ENCODE peak calls at places on chromosomes 2 and 18, in ten cellular contexts. One of them, this sample, is unnamed.

GRCh38 chr2:10566021-10566420 is 117.9 kb upstream of the ODC1 start:
- DNase-seq in left kidney: no peak
- DNase-seq in endothelial cell: no peak
- DNase-seq in ACHN: no peak
- DNase-seq in epithelial cell of esophagus: no peak
- DNase-seq in sciatic nerve: no peak
- DNase-seq in OCI-LY7: no peak
- DNase-seq in GDM1: no peak
- DNase-seq in NCI-H1092: no peak
- DNase-seq in substantia nigra: no peak
- DNase-seq in this sample: peak

GRCh38 chr2:217182996-217183395 is 323.1 kb upstream of the TNP1 start:
- DNase-seq in left kidney: no peak
- DNase-seq in endothelial cell: no peak
- DNase-seq in ACHN: no peak
- DNase-seq in epithelial cell of esophagus: no peak
- DNase-seq in sciatic nerve: no peak
- DNase-seq in OCI-LY7: no peak
- DNase-seq in GDM1: no peak
- DNase-seq in NCI-H1092: no peak
- DNase-seq in substantia nigra: no peak
- DNase-seq in this sample: no peak

GRCh38 chr2:159737292-159737916 is 25.1 kb downstream of the MARCHF7 start:
- DNase-seq in left kidney: no peak
- DNase-seq in endothelial cell: no peak
- DNase-seq in ACHN: no peak
- DNase-seq in epithelial cell of esophagus: peak
- DNase-seq in sciatic nerve: no peak
- DNase-seq in OCI-LY7: no peak
- DNase-seq in GDM1: no peak
- DNase-seq in NCI-H1092: no peak
- DNase-seq in substantia nigra: no peak
- DNase-seq in this sample: no peak

GRCh38 chr2:142880275-142880674 is 2.8 kb downstream of the KYNU start:
- DNase-seq in left kidney: no peak
- DNase-seq in endothelial cell: no peak
- DNase-seq in ACHN: no peak
- DNase-seq in epithelial cell of esophagus: peak
- DNase-seq in sciatic nerve: no peak
- DNase-seq in OCI-LY7: no peak
- DNase-seq in GDM1: no peak
- DNase-seq in NCI-H1092: no peak
- DNase-seq in substantia nigra: no peak
- DNase-seq in this sample: no peak

GRCh38 chr18:49904871-49905555 is 91.7 kb upstream of the ACAA2 start:
- DNase-seq in left kidney: no peak
- DNase-seq in endothelial cell: no peak
- DNase-seq in ACHN: no peak
- DNase-seq in epithelial cell of esophagus: no peak
- DNase-seq in sciatic nerve: no peak
- DNase-seq in OCI-LY7: no peak
- DNase-seq in GDM1: no peak
- DNase-seq in NCI-H1092: no peak
- DNase-seq in substantia nigra: no peak
- DNase-seq in this sample: peak

GRCh38 chr2:129748653-129749052 is 230.8 kb upstream of the RAB6C start:
- DNase-seq in left kidney: peak
- DNase-seq in endothelial cell: no peak
- DNase-seq in ACHN: no peak
- DNase-seq in epithelial cell of esophagus: peak
- DNase-seq in sciatic nerve: no peak
- DNase-seq in OCI-LY7: peak
- DNase-seq in GDM1: no peak
- DNase-seq in NCI-H1092: no peak
- DNase-seq in substantia nigra: no peak
- DNase-seq in this sample: peak

GRCh38 chr2:180739070-180739469 is 241.3 kb upstream of the UBE2E3 start:
- DNase-seq in left kidney: no peak
- DNase-seq in endothelial cell: no peak
- DNase-seq in ACHN: no peak
- DNase-seq in epithelial cell of esophagus: no peak
- DNase-seq in sciatic nerve: no peak
- DNase-seq in OCI-LY7: no peak
- DNase-seq in GDM1: no peak
- DNase-seq in NCI-H1092: no peak
- DNase-seq in substantia nigra: no peak
- DNase-seq in this sample: no peak

GRCh38 chr18:13260114-13260926 is 41.8 kb downstream of the LDLRAD4 start:
- DNase-seq in left kidney: no peak
- DNase-seq in endothelial cell: no peak
- DNase-seq in ACHN: no peak
- DNase-seq in epithelial cell of esophagus: no peak
- DNase-seq in sciatic nerve: peak
- DNase-seq in OCI-LY7: no peak
- DNase-seq in GDM1: no peak
- DNase-seq in NCI-H1092: no peak
- DNase-seq in substantia nigra: no peak
- DNase-seq in this sample: no peak

GRCh38 chr18:48455555-48456478 is 46.6 kb upstream of the ZBTB7C start:
- DNase-seq in left kidney: peak
- DNase-seq in endothelial cell: no peak
- DNase-seq in ACHN: peak
- DNase-seq in epithelial cell of esophagus: peak
- DNase-seq in sciatic nerve: no peak
- DNase-seq in OCI-LY7: no peak
- DNase-seq in GDM1: peak
- DNase-seq in NCI-H1092: no peak
- DNase-seq in substantia nigra: no peak
- DNase-seq in this sample: no peak

GRCh38 chr2:102357975-102358374 is 2.4 kb downstream of the IL18R1 start:
- DNase-seq in left kidney: peak
- DNase-seq in endothelial cell: no peak
- DNase-seq in ACHN: no peak
- DNase-seq in epithelial cell of esophagus: no peak
- DNase-seq in sciatic nerve: no peak
- DNase-seq in OCI-LY7: no peak
- DNase-seq in GDM1: no peak
- DNase-seq in NCI-H1092: no peak
- DNase-seq in substantia nigra: no peak
- DNase-seq in this sample: no peak

GRCh38 chr2:25197336-25198208 is 29.2 kb upstream of the POMC start:
- DNase-seq in left kidney: no peak
- DNase-seq in endothelial cell: peak
- DNase-seq in ACHN: no peak
- DNase-seq in epithelial cell of esophagus: no peak
- DNase-seq in sciatic nerve: no peak
- DNase-seq in OCI-LY7: no peak
- DNase-seq in GDM1: no peak
- DNase-seq in NCI-H1092: no peak
- DNase-seq in substantia nigra: no peak
- DNase-seq in this sample: no peak

GRCh38 chr18:9617006-9617542 is 2.7 kb upstream of the PPP4R1 start:
- DNase-seq in left kidney: no peak
- DNase-seq in endothelial cell: no peak
- DNase-seq in ACHN: no peak
- DNase-seq in epithelial cell of esophagus: no peak
- DNase-seq in sciatic nerve: no peak
- DNase-seq in OCI-LY7: no peak
- DNase-seq in GDM1: no peak
- DNase-seq in NCI-H1092: no peak
- DNase-seq in substantia nigra: no peak
- DNase-seq in this sample: no peak

GRCh38 chr2:104976603-104977120 is 61.2 kb upstream of the MRPS9 start:
- DNase-seq in left kidney: peak
- DNase-seq in endothelial cell: peak
- DNase-seq in ACHN: peak
- DNase-seq in epithelial cell of esophagus: no peak
- DNase-seq in sciatic nerve: no peak
- DNase-seq in OCI-LY7: peak
- DNase-seq in GDM1: peak
- DNase-seq in NCI-H1092: no peak
- DNase-seq in substantia nigra: no peak
- DNase-seq in this sample: peak

GRCh38 chr18:44789704-44790103 is 109.0 kb downstream of the SETBP1 start:
- DNase-seq in left kidney: peak
- DNase-seq in endothelial cell: no peak
- DNase-seq in ACHN: no peak
- DNase-seq in epithelial cell of esophagus: peak
- DNase-seq in sciatic nerve: no peak
- DNase-seq in OCI-LY7: no peak
- DNase-seq in GDM1: no peak
- DNase-seq in NCI-H1092: no peak
- DNase-seq in substantia nigra: no peak
- DNase-seq in this sample: no peak

GRCh38 chr2:203687161-203687560 is 19.3 kb upstream of the CD28 start:
- DNase-seq in left kidney: no peak
- DNase-seq in endothelial cell: no peak
- DNase-seq in ACHN: no peak
- DNase-seq in epithelial cell of esophagus: peak
- DNase-seq in sciatic nerve: no peak
- DNase-seq in OCI-LY7: no peak
- DNase-seq in GDM1: no peak
- DNase-seq in NCI-H1092: no peak
- DNase-seq in substantia nigra: no peak
- DNase-seq in this sample: no peak

GRCh38 chr18:56986829-56987228 is 160.1 kb upstream of the BOD1L2 start:
- DNase-seq in left kidney: no peak
- DNase-seq in endothelial cell: no peak
- DNase-seq in ACHN: no peak
- DNase-seq in epithelial cell of esophagus: no peak
- DNase-seq in sciatic nerve: no peak
- DNase-seq in OCI-LY7: no peak
- DNase-seq in GDM1: no peak
- DNase-seq in NCI-H1092: no peak
- DNase-seq in substantia nigra: no peak
- DNase-seq in this sample: peak

GRCh38 chr2:7467782-7468447 is 550.7 kb downstream of the RNF144A start:
- DNase-seq in left kidney: no peak
- DNase-seq in endothelial cell: no peak
- DNase-seq in ACHN: no peak
- DNase-seq in epithelial cell of esophagus: no peak
- DNase-seq in sciatic nerve: no peak
- DNase-seq in OCI-LY7: no peak
- DNase-seq in GDM1: no peak
- DNase-seq in NCI-H1092: no peak
- DNase-seq in substantia nigra: no peak
- DNase-seq in this sample: no peak

GRCh38 chr2:40093036-40093673 is 314.1 kb upstream of the THUMPD2 start:
- DNase-seq in left kidney: peak
- DNase-seq in endothelial cell: no peak
- DNase-seq in ACHN: no peak
- DNase-seq in epithelial cell of esophagus: no peak
- DNase-seq in sciatic nerve: no peak
- DNase-seq in OCI-LY7: no peak
- DNase-seq in GDM1: no peak
- DNase-seq in NCI-H1092: no peak
- DNase-seq in substantia nigra: no peak
- DNase-seq in this sample: peak

GRCh38 chr2:207540431-207540830 is 10.7 kb downstream of the CREB1 start:
- DNase-seq in left kidney: no peak
- DNase-seq in endothelial cell: no peak
- DNase-seq in ACHN: no peak
- DNase-seq in epithelial cell of esophagus: no peak
- DNase-seq in sciatic nerve: no peak
- DNase-seq in OCI-LY7: no peak
- DNase-seq in GDM1: no peak
- DNase-seq in NCI-H1092: no peak
- DNase-seq in substantia nigra: no peak
- DNase-seq in this sample: no peak

GRCh38 chr2:45860136-45861106 is 208.9 kb downstream of the PRKCE start:
- DNase-seq in left kidney: peak
- DNase-seq in endothelial cell: no peak
- DNase-seq in ACHN: peak
- DNase-seq in epithelial cell of esophagus: no peak
- DNase-seq in sciatic nerve: peak
- DNase-seq in OCI-LY7: no peak
- DNase-seq in GDM1: peak
- DNase-seq in NCI-H1092: no peak
- DNase-seq in substantia nigra: peak
- DNase-seq in this sample: peak

GRCh38 chr2:240356700-240357640 is 78.5 kb upstream of the GPC1 start:
- DNase-seq in left kidney: no peak
- DNase-seq in endothelial cell: no peak
- DNase-seq in ACHN: no peak
- DNase-seq in epithelial cell of esophagus: no peak
- DNase-seq in sciatic nerve: peak
- DNase-seq in OCI-LY7: no peak
- DNase-seq in GDM1: no peak
- DNase-seq in NCI-H1092: no peak
- DNase-seq in substantia nigra: no peak
- DNase-seq in this sample: no peak

GRCh38 chr2:181613241-181613640 is 43.7 kb downstream of the CERKL start:
- DNase-seq in left kidney: no peak
- DNase-seq in endothelial cell: no peak
- DNase-seq in ACHN: no peak
- DNase-seq in epithelial cell of esophagus: no peak
- DNase-seq in sciatic nerve: no peak
- DNase-seq in OCI-LY7: no peak
- DNase-seq in GDM1: no peak
- DNase-seq in NCI-H1092: no peak
- DNase-seq in substantia nigra: no peak
- DNase-seq in this sample: peak

GRCh38 chr2:121237980-121238665 is 46.9 kb downstream of the TFCP2L1 start:
- DNase-seq in left kidney: no peak
- DNase-seq in endothelial cell: no peak
- DNase-seq in ACHN: peak
- DNase-seq in epithelial cell of esophagus: no peak
- DNase-seq in sciatic nerve: no peak
- DNase-seq in OCI-LY7: no peak
- DNase-seq in GDM1: no peak
- DNase-seq in NCI-H1092: no peak
- DNase-seq in substantia nigra: no peak
- DNase-seq in this sample: peak

GRCh38 chr2:112648081-112648480 is 2.3 kb downstream of the SLC20A1 start:
- DNase-seq in left kidney: peak
- DNase-seq in endothelial cell: no peak
- DNase-seq in ACHN: no peak
- DNase-seq in epithelial cell of esophagus: no peak
- DNase-seq in sciatic nerve: no peak
- DNase-seq in OCI-LY7: no peak
- DNase-seq in GDM1: no peak
- DNase-seq in NCI-H1092: no peak
- DNase-seq in substantia nigra: no peak
- DNase-seq in this sample: no peak

GRCh38 chr2:17539993-17540812 is at the start of gene VSNL1:
- DNase-seq in left kidney: peak
- DNase-seq in endothelial cell: peak
- DNase-seq in ACHN: no peak
- DNase-seq in epithelial cell of esophagus: peak
- DNase-seq in sciatic nerve: peak
- DNase-seq in OCI-LY7: no peak
- DNase-seq in GDM1: no peak
- DNase-seq in NCI-H1092: peak
- DNase-seq in substantia nigra: no peak
- DNase-seq in this sample: peak

GRCh38 chr2:95366514-95366913 is 36.0 kb upstream of the FAHD2A start:
- DNase-seq in left kidney: no peak
- DNase-seq in endothelial cell: no peak
- DNase-seq in ACHN: no peak
- DNase-seq in epithelial cell of esophagus: no peak
- DNase-seq in sciatic nerve: peak
- DNase-seq in OCI-LY7: no peak
- DNase-seq in GDM1: no peak
- DNase-seq in NCI-H1092: no peak
- DNase-seq in substantia nigra: no peak
- DNase-seq in this sample: no peak

GRCh38 chr2:101830555-101830954 is 133.0 kb downstream of the MAP4K4 start:
- DNase-seq in left kidney: no peak
- DNase-seq in endothelial cell: no peak
- DNase-seq in ACHN: peak
- DNase-seq in epithelial cell of esophagus: peak
- DNase-seq in sciatic nerve: no peak
- DNase-seq in OCI-LY7: no peak
- DNase-seq in GDM1: no peak
- DNase-seq in NCI-H1092: no peak
- DNase-seq in substantia nigra: no peak
- DNase-seq in this sample: no peak

GRCh38 chr2:220871909-220872308 is 700.2 kb downstream of the EPHA4 start:
- DNase-seq in left kidney: no peak
- DNase-seq in endothelial cell: no peak
- DNase-seq in ACHN: no peak
- DNase-seq in epithelial cell of esophagus: peak
- DNase-seq in sciatic nerve: no peak
- DNase-seq in OCI-LY7: no peak
- DNase-seq in GDM1: no peak
- DNase-seq in NCI-H1092: no peak
- DNase-seq in substantia nigra: no peak
- DNase-seq in this sample: no peak